ENCODE peak calls at places on chromosomes 7 and 10, in seven cellular contexts. One of them, this sample, is unnamed.

GRCh38 chr7:1707756-1708611 is 37.9 kb downstream of the ELFN1 start:
- DNase-seq in K562: no peak
- DNase-seq in H1: no peak
- DNase-seq in SK-N-SH: peak; percentile 48
- DNase-seq in GM12891: peak; percentile 16
- DNase-seq in HepG2: no peak
- DNase-seq in GM12878: no peak
- DNase-seq in this sample: no peak

GRCh38 chr10:71309919-71310318 is 9.1 kb upstream of the SLC29A3 start:
- DNase-seq in K562: no peak
- DNase-seq in H1: no peak
- DNase-seq in SK-N-SH: no peak
- DNase-seq in GM12891: no peak
- DNase-seq in HepG2: no peak
- DNase-seq in GM12878: no peak
- DNase-seq in this sample: no peak

GRCh38 chr7:124263232-124263827 is 230.5 kb upstream of the TMEM229A start:
- DNase-seq in K562: no peak
- DNase-seq in H1: no peak
- DNase-seq in SK-N-SH: no peak
- DNase-seq in GM12891: no peak
- DNase-seq in HepG2: no peak
- DNase-seq in GM12878: peak; percentile 31
- DNase-seq in this sample: no peak

GRCh38 chr7:107045980-107046379 is 1.5 kb downstream of the PRKAR2B start:
- DNase-seq in K562: peak; percentile 58
- DNase-seq in H1: no peak
- DNase-seq in SK-N-SH: no peak
- DNase-seq in GM12891: no peak
- DNase-seq in HepG2: no peak
- DNase-seq in GM12878: no peak
- DNase-seq in this sample: no peak

GRCh38 chr7:95820778-95821177 is 48.4 kb downstream of the DYNC1I1 start:
- DNase-seq in K562: no peak
- DNase-seq in H1: no peak
- DNase-seq in SK-N-SH: no peak
- DNase-seq in GM12891: no peak
- DNase-seq in HepG2: no peak
- DNase-seq in GM12878: no peak
- DNase-seq in this sample: no peak

GRCh38 chr7:105691029-105691691 is 109.9 kb upstream of the EFCAB10 start:
- DNase-seq in K562: no peak
- DNase-seq in H1: no peak
- DNase-seq in SK-N-SH: no peak
- DNase-seq in GM12891: no peak
- DNase-seq in HepG2: no peak
- DNase-seq in GM12878: no peak
- DNase-seq in this sample: peak; percentile 30

GRCh38 chr7:67625257-67625713 is 628.7 kb downstream of the TYW1 start:
- DNase-seq in K562: peak; percentile 88
- DNase-seq in H1: peak; percentile 83
- DNase-seq in SK-N-SH: peak; percentile 86
- DNase-seq in GM12891: peak; percentile 31
- DNase-seq in HepG2: peak; percentile 51
- DNase-seq in GM12878: no peak
- DNase-seq in this sample: peak; percentile 21

GRCh38 chr7:38398725-38399321 is 125.4 kb upstream of the TARP start:
- DNase-seq in K562: peak; percentile 46
- DNase-seq in H1: no peak
- DNase-seq in SK-N-SH: peak; percentile 67
- DNase-seq in GM12891: peak; percentile 15
- DNase-seq in HepG2: peak; percentile 21
- DNase-seq in GM12878: no peak
- DNase-seq in this sample: no peak

GRCh38 chr7:1742555-1743303 is 72.7 kb downstream of the ELFN1 start:
- DNase-seq in K562: peak; percentile 60
- DNase-seq in H1: no peak
- DNase-seq in SK-N-SH: peak; percentile 94
- DNase-seq in GM12891: peak; percentile 84
- DNase-seq in HepG2: no peak
- DNase-seq in GM12878: no peak
- DNase-seq in this sample: peak; percentile 68

GRCh38 chr7:141697211-141697871 is 4.6 kb downstream of the DENND11 start:
- DNase-seq in K562: no peak
- DNase-seq in H1: no peak
- DNase-seq in SK-N-SH: no peak
- DNase-seq in GM12891: no peak
- DNase-seq in HepG2: no peak
- DNase-seq in GM12878: no peak
- DNase-seq in this sample: no peak
- TF ChIP-seq TAF1 in K562: no peak
- TF ChIP-seq TAF1 in H1: no peak
- TF ChIP-seq TAF1 in SK-N-SH: no peak
- TF ChIP-seq TAF1 in GM12891: no peak
- TF ChIP-seq TAF1 in HepG2: no peak
- TF ChIP-seq TAF1 in GM12878: no peak
- TF ChIP-seq TAF1 in this sample: no peak

GRCh38 chr10:13612654-13613373 is 26.0 kb downstream of the PRPF18 start:
- DNase-seq in K562: no peak
- DNase-seq in H1: no peak
- DNase-seq in SK-N-SH: no peak
- DNase-seq in GM12891: no peak
- DNase-seq in HepG2: no peak
- DNase-seq in GM12878: no peak
- DNase-seq in this sample: no peak

GRCh38 chr10:13613519-13613918 is 26.8 kb downstream of the PRPF18 start:
- DNase-seq in K562: no peak
- DNase-seq in H1: no peak
- DNase-seq in SK-N-SH: peak; percentile 15
- DNase-seq in GM12891: no peak
- DNase-seq in HepG2: no peak
- DNase-seq in GM12878: no peak
- DNase-seq in this sample: no peak

GRCh38 chr10:13615650-13616049 is 28.9 kb downstream of the PRPF18 start:
- DNase-seq in K562: no peak
- DNase-seq in H1: peak; percentile 43
- DNase-seq in SK-N-SH: no peak
- DNase-seq in GM12891: no peak
- DNase-seq in HepG2: no peak
- DNase-seq in GM12878: no peak
- DNase-seq in this sample: no peak

GRCh38 chr10:13614530-13615332 is 28.0 kb downstream of the PRPF18 start:
- DNase-seq in K562: no peak
- DNase-seq in H1: no peak
- DNase-seq in SK-N-SH: peak; percentile 53
- DNase-seq in GM12891: no peak
- DNase-seq in HepG2: no peak
- DNase-seq in GM12878: no peak
- DNase-seq in this sample: no peak

GRCh38 chr10:13617146-13617545 is 30.4 kb downstream of the PRPF18 start:
- DNase-seq in K562: no peak
- DNase-seq in H1: no peak
- DNase-seq in SK-N-SH: no peak
- DNase-seq in GM12891: no peak
- DNase-seq in HepG2: no peak
- DNase-seq in GM12878: no peak
- DNase-seq in this sample: no peak
- TF ChIP-seq TAF1 in K562: no peak
- TF ChIP-seq TAF1 in H1: no peak
- TF ChIP-seq TAF1 in SK-N-SH: no peak
- TF ChIP-seq TAF1 in GM12891: no peak
- TF ChIP-seq TAF1 in HepG2: no peak
- TF ChIP-seq TAF1 in GM12878: no peak
- TF ChIP-seq TAF1 in this sample: no peak

GRCh38 chr10:4054651-4055435 is 269.8 kb upstream of the KLF6 start:
- DNase-seq in K562: no peak
- DNase-seq in H1: no peak
- DNase-seq in SK-N-SH: no peak
- DNase-seq in GM12891: no peak
- DNase-seq in HepG2: no peak
- DNase-seq in GM12878: no peak
- DNase-seq in this sample: no peak
- TF ChIP-seq TAF1 in K562: no peak
- TF ChIP-seq TAF1 in H1: no peak
- TF ChIP-seq TAF1 in SK-N-SH: no peak
- TF ChIP-seq TAF1 in GM12891: no peak
- TF ChIP-seq TAF1 in HepG2: no peak
- TF ChIP-seq TAF1 in GM12878: no peak
- TF ChIP-seq TAF1 in this sample: no peak

GRCh38 chr10:49596493-49596809 is 13.7 kb upstream of the SLC18A3 start:
- DNase-seq in K562: no peak
- DNase-seq in H1: no peak
- DNase-seq in SK-N-SH: no peak
- DNase-seq in GM12891: no peak
- DNase-seq in HepG2: no peak
- DNase-seq in GM12878: no peak
- DNase-seq in this sample: no peak

GRCh38 chr10:49594594-49594993 is 15.5 kb upstream of the SLC18A3 start:
- DNase-seq in K562: peak; percentile 76
- DNase-seq in H1: no peak
- DNase-seq in SK-N-SH: peak; percentile 83
- DNase-seq in GM12891: no peak
- DNase-seq in HepG2: peak; percentile 54
- DNase-seq in GM12878: no peak
- DNase-seq in this sample: no peak

GRCh38 chr10:49596836-49597235 is 13.3 kb upstream of the SLC18A3 start:
- DNase-seq in K562: no peak
- DNase-seq in H1: no peak
- DNase-seq in SK-N-SH: no peak
- DNase-seq in GM12891: no peak
- DNase-seq in HepG2: no peak
- DNase-seq in GM12878: no peak
- DNase-seq in this sample: no peak

GRCh38 chr10:49595003-49595712 is 15.0 kb upstream of the SLC18A3 start:
- DNase-seq in K562: no peak
- DNase-seq in H1: no peak
- DNase-seq in SK-N-SH: no peak
- DNase-seq in GM12891: no peak
- DNase-seq in HepG2: no peak
- DNase-seq in GM12878: no peak
- DNase-seq in this sample: no peak

GRCh38 chr10:49595713-49596492 is 14.2 kb upstream of the SLC18A3 start:
- DNase-seq in K562: no peak
- DNase-seq in H1: no peak
- DNase-seq in SK-N-SH: no peak
- DNase-seq in GM12891: no peak
- DNase-seq in HepG2: no peak
- DNase-seq in GM12878: no peak
- DNase-seq in this sample: no peak
- TF ChIP-seq TAF1 in K562: no peak
- TF ChIP-seq TAF1 in H1: no peak
- TF ChIP-seq TAF1 in SK-N-SH: no peak
- TF ChIP-seq TAF1 in GM12891: no peak
- TF ChIP-seq TAF1 in HepG2: no peak
- TF ChIP-seq TAF1 in GM12878: no peak
- TF ChIP-seq TAF1 in this sample: no peak

GRCh38 chr7:155352076-155352752 is 54.5 kb downstream of the INSIG1 start:
- DNase-seq in K562: no peak
- DNase-seq in H1: no peak
- DNase-seq in SK-N-SH: no peak
- DNase-seq in GM12891: no peak
- DNase-seq in HepG2: no peak
- DNase-seq in GM12878: no peak
- DNase-seq in this sample: no peak

GRCh38 chr7:155352753-155353115 is 55.1 kb downstream of the INSIG1 start:
- DNase-seq in K562: no peak
- DNase-seq in H1: no peak
- DNase-seq in SK-N-SH: no peak
- DNase-seq in GM12891: no peak
- DNase-seq in HepG2: no peak
- DNase-seq in GM12878: no peak
- DNase-seq in this sample: no peak

GRCh38 chr7:155351120-155351870 is 53.6 kb downstream of the INSIG1 start:
- DNase-seq in K562: no peak
- DNase-seq in H1: no peak
- DNase-seq in SK-N-SH: no peak
- DNase-seq in GM12891: no peak
- DNase-seq in HepG2: no peak
- DNase-seq in GM12878: no peak
- DNase-seq in this sample: no peak

GRCh38 chr7:155348806-155349205 is 51.1 kb downstream of the INSIG1 start:
- DNase-seq in K562: no peak
- DNase-seq in H1: no peak
- DNase-seq in SK-N-SH: peak; percentile 41
- DNase-seq in GM12891: no peak
- DNase-seq in HepG2: no peak
- DNase-seq in GM12878: no peak
- DNase-seq in this sample: no peak

DNA sequence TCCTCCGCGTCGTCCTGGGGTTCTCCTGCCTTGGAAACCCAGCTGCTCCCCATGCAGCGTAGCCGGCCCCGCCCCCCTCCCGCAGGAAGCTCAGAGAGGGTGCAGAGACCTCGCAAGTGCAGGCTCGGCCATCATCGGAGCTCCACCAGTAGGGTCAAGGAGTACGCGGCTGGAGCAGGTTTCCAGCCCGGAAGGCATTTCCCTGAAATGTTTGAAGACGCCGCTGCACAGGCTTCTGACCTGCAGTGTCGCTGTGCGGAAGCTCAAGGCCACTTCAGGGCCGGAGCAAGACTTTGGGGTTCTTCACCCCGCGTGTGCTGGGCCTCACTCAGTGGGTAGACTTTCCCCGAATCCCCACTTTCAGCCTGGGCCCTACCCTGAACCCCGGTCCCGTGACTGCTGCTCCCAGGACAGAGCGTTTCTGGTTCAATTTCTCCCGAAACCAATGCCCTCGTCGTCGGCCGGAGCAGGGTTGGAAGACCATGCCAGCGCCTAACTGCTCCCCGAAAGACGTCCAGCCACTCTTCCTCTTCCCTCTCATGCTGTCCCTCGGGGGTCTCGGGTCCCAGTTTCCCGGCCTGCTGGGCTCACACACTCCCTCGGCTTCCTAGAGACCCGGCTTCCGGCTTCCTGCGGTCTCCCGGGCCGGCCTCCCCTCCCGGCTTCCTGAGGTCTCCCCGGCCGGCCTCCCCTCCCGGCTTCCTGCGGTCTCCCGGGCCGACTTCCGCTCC is 52.1 kb downstream of the INSIG1 start:
- DNase-seq in K562: peak; percentile 39
- DNase-seq in H1: no peak
- DNase-seq in SK-N-SH: peak; percentile 56
- DNase-seq in GM12891: no peak
- DNase-seq in HepG2: no peak
- DNase-seq in GM12878: no peak
- DNase-seq in this sample: no peak
- TF ChIP-seq TAF1 in K562: no peak
- TF ChIP-seq TAF1 in H1: no peak
- TF ChIP-seq TAF1 in SK-N-SH: no peak
- TF ChIP-seq TAF1 in GM12891: no peak
- TF ChIP-seq TAF1 in HepG2: no peak
- TF ChIP-seq TAF1 in GM12878: no peak
- TF ChIP-seq TAF1 in this sample: no peak